ENCODE peak calls at places on chromosomes 5 and 9, in six cellular contexts. F, L, T, B, E and S are unnamed samples.

GRCh38 chr5:142653321-142653720 is 32.6 kb downstream of the FGF1 start:
- DNase-seq in L (no peak), T (no peak), B (no peak), E (no peak), F (no peak), S (no peak)

GRCh38 chr5:59768204-59769040 is 125.1 kb downstream of the PDE4D start:
- DNase-seq in B (peak; percentile 33), L (peak; percentile 39), E (peak; percentile 91), T (peak; percentile 69), F (peak; percentile 52), S (peak; percentile 70)

GRCh38 chr5:42989198-42989597 is 50.9 kb downstream of the ANXA2R start:
- DNase-seq in L (no peak), F (no peak), T (no peak), E (no peak), B (no peak), S (no peak)

GRCh38 chr5:148469446-148470062 is 85.8 kb downstream of the FBXO38 start:
- DNase-seq in T (no peak), B (peak; percentile 76), E (peak; percentile 14), F (peak; percentile 66), L (no peak), S (no peak)

GRCh38 chr9:134088064-134088725 is 20.4 kb upstream of the BRD3 start:
- DNase-seq in L (no peak), F (no peak), T (no peak), E (no peak), B (no peak), S (no peak)

GRCh38 chr5:206927-207536 is 10.9 kb downstream of the CCDC127 start:
- DNase-seq in L (no peak), F (peak; percentile 71), B (no peak), T (no peak), E (no peak), S (no peak)

GRCh38 chr9:87212563-87213154 is 265.4 kb upstream of the GAS1 start:
- DNase-seq in E (peak; percentile 24), B (peak; percentile 39), T (peak; percentile 36), F (peak; percentile 39), L (no peak), S (no peak)

GRCh38 chr5:149610583-149611250 is 29.4 kb downstream of the ARHGEF37 start:
- DNase-seq in L (no peak), B (no peak), T (no peak), E (no peak), F (no peak), S (no peak)

GRCh38 chr5:10859393-10860195 is 98.6 kb upstream of the DAP start:
- DNase-seq in L (no peak), E (no peak), T (no peak), B (no peak), F (no peak), S (peak; percentile 35)

GRCh38 chr5:136424835-136425694 is 59.7 kb upstream of the TRPC7 start:
- DNase-seq in L (peak; percentile 58), B (peak; percentile 33), E (peak; percentile 40), F (peak; percentile 89), T (peak; percentile 89), S (peak; percentile 79)

GRCh38 chr9:137355445-137356365 is 53.6 kb upstream of the NRARP start:
- DNase-seq in T (no peak), F (no peak), E (no peak), L (no peak), B (peak; percentile 12), S (no peak)

GRCh38 chr9:129138476-129139232 is 27.4 kb downstream of the PTPA start:
- DNase-seq in F (no peak), B (peak; percentile 40), L (no peak), E (peak; percentile 79), T (no peak), S (no peak)

GRCh38 chr5:62211405-62211804 is 94.6 kb upstream of the KIF2A start:
- DNase-seq in E (no peak), B (no peak), T (no peak), F (no peak), L (no peak), S (no peak)

GRCh38 chr5:61912559-61912958 is 393.4 kb upstream of the KIF2A start:
- DNase-seq in E (no peak), B (no peak), L (no peak), F (no peak), T (no peak), S (no peak)

GRCh38 chr5:136132557-136133415 is at the start of gene SMAD5:
- DNase-seq in F (peak; percentile 98), L (peak; percentile 88), E (peak; percentile 96), B (peak; percentile 95), T (peak; percentile 97), S (peak; percentile 97)

GRCh38 chr5:27472000-27472763 is 433.8 kb upstream of the CDH9 start:
- DNase-seq in F (peak; percentile 96), E (peak; percentile 93), L (peak; percentile 89), T (peak; percentile 97), B (peak; percentile 19), S (peak; percentile 56)

GRCh38 chr5:115787426-115787825 is 29.0 kb downstream of the CDO1 start:
- DNase-seq in L (no peak), T (no peak), B (no peak), E (no peak), F (no peak), S (no peak)

GRCh38 chr5:98299435-98299834 is 474.0 kb upstream of the RGMB start:
- DNase-seq in F (no peak), L (no peak), E (no peak), B (peak; percentile 71), T (no peak), S (no peak)

GRCh38 chr5:84602371-84602771 is 217.7 kb upstream of the EDIL3 start:
- DNase-seq in L (no peak), F (no peak), E (no peak), T (no peak), B (no peak), S (no peak)

GRCh38 chr5:128213340-128213739 is 129.8 kb downstream of the SLC12A2 start:
- DNase-seq in E (peak; percentile 64), L (peak; percentile 38), T (peak; percentile 65), B (peak; percentile 77), F (peak; percentile 84), S (peak; percentile 62)

GRCh38 chr5:148884339-148885020 is 58.1 kb downstream of the ADRB2 start:
- DNase-seq in B (peak; percentile 31), T (no peak), E (no peak), L (no peak), F (no peak), S (no peak)

GRCh38 chr5:151234476-151235238 is 10.8 kb upstream of the CCDC69 start:
- DNase-seq in E (peak; percentile 69), L (no peak), B (peak; percentile 41), T (no peak), F (no peak), S (no peak)

GRCh38 chr9:89660286-89660685 is 55.5 kb downstream of the GADD45G start:
- DNase-seq in E (no peak), L (no peak), B (no peak), T (no peak), F (no peak), S (no peak)

GRCh38 chr5:141914154-141914743 is 9.4 kb upstream of the DELE1 start:
- DNase-seq in L (no peak), E (peak; percentile 12), F (peak; percentile 50), B (no peak), T (peak; percentile 81), S (peak; percentile 36)

GRCh38 chr9:98081477-98082219 is 25.1 kb downstream of the NANS start:
- DNase-seq in E (peak; percentile 46), L (no peak), F (no peak), B (peak; percentile 50), T (no peak), S (no peak)

GRCh38 chr5:139845846-139846681 is 50.5 kb downstream of the PSD2 start:
- DNase-seq in B (no peak), T (no peak), F (no peak), E (no peak), L (no peak), S (no peak)

GRCh38 chr5:139843991-139844390 is 48.4 kb downstream of the PSD2 start:
- DNase-seq in B (no peak), F (no peak), L (no peak), E (no peak), T (no peak), S (no peak)

GRCh38 chr5:139847091-139847490 is 51.5 kb downstream of the PSD2 start:
- DNase-seq in E (no peak), T (no peak), F (no peak), L (no peak), B (no peak), S (no peak)

GRCh38 chr5:139842321-139842720 is 46.7 kb downstream of the PSD2 start:
- DNase-seq in B (no peak), L (no peak), F (no peak), E (no peak), T (no peak), S (no peak)

GRCh38 chr5:139844472-139845145 is 49.0 kb downstream of the PSD2 start:
- DNase-seq in E (peak; percentile 71), L (peak; percentile 64), T (peak; percentile 91), F (peak; percentile 87), B (peak; percentile 64), S (peak; percentile 72)
- H3K27me3 ChIP-seq in E (peaks cover 59% of the 10 kb centered on the region), L (peaks cover 43% of the 10 kb centered on the region), T (peaks cover 17% of the 10 kb centered on the region), F (peaks cover 12% of the 10 kb centered on the region), B (peaks cover 53% of the 10 kb centered on the region), S (peaks cover 79% of the 10 kb centered on the region)

GRCh38 chr5:65126192-65126591 is 355.5 kb downstream of the ADAMTS6 start:
- DNase-seq in B (peak; percentile 82), L (no peak), T (no peak), F (no peak), E (no peak), S (no peak)

GRCh38 chr5:65125681-65126080 is 356.0 kb downstream of the ADAMTS6 start:
- DNase-seq in E (no peak), L (no peak), B (no peak), F (no peak), T (no peak), S (no peak)

GRCh38 chr5:65127181-65127901 is 354.4 kb downstream of the ADAMTS6 start:
- DNase-seq in T (no peak), B (peak; percentile 93), E (peak; percentile 82), F (peak; percentile 33), L (no peak), S (no peak)

GRCh38 chr5:65126670-65127069 is 355.1 kb downstream of the ADAMTS6 start:
- DNase-seq in E (no peak), L (no peak), F (no peak), B (no peak), T (no peak), S (no peak)

GRCh38 chr5:65128226-65128625 is 353.5 kb downstream of the ADAMTS6 start:
- DNase-seq in F (peak; percentile 55), T (no peak), B (peak; percentile 52), E (peak; percentile 74), L (no peak), S (no peak)
- H3K27ac ChIP-seq in F (no peak overlapping the region), T (no peak overlapping the region), B (peak overlapping the region; percentile 79), E (peak overlapping the region; percentile 16), L (no peak overlapping the region), S (no peak overlapping the region)

DNA sequence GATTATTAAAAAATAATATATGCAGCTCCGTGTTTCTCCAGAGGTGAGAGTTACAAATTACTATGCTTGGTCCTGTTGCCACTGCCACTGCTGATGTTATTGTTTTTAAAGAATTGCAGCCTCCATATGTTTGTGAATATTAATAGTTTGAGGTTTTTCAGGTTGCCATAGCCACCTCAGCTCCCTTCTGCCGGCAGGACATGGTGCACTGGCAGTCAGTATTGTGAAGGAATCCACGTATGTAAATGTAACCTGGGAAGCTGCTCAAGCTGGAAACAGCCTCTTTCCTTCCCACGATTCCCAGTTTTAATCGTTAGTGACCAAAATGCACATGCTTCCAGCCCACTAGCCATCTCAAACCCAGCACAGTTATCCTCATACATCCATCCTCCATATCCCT is 184.4 kb upstream of the CCNG1 start:
- DNase-seq in L (no peak), T (no peak), B (no peak), E (no peak), F (no peak), S (no peak)
- H2BK15ac ChIP-seq in L (no peak overlapping the region), T (no peak overlapping the region), B (no peak overlapping the region), E (no peak overlapping the region), F (no peak overlapping the region), S (no peak overlapping the region)

GRCh38 chr5:177403194-177403825 is 2.8 kb upstream of the PFN3 start:
- DNase-seq in E (peak; percentile 64), F (peak; percentile 36), L (no peak), B (peak; percentile 12), T (peak; percentile 72), S (peak; percentile 32)
- H3K27me3 ChIP-seq in E (no peaks in the 10 kb centered on the region), F (peaks cover 4% of the 10 kb centered on the region), L (peaks cover 50% of the 10 kb centered on the region), B (peaks cover 55% of the 10 kb centered on the region), T (peaks cover 12% of the 10 kb centered on the region), S (peaks cover 16% of the 10 kb centered on the region)